ENCODE peak calls at places on chromosomes 2 and 18, in ten cellular contexts. One of them, this sample, is unnamed.

GRCh38 chr2:187547353-187547979 is 6.8 kb downstream of the TFPI start:
- DNase-seq in body of pancreas: no peak
- DNase-seq in heart left ventricle: peak
- DNase-seq in endodermal cell: peak
- DNase-seq in transverse colon: peak
- DNase-seq in MCF 10A: peak
- DNase-seq in MM.1S: no peak
- DNase-seq in upper lobe of left lung: no peak
- DNase-seq in neural progenitor cell: no peak
- DNase-seq in GM23338: no peak
- DNase-seq in this sample: no peak

GRCh38 chr2:220296174-220296573 is 668.7 kb downstream of the SLC4A3 start:
- DNase-seq in body of pancreas: no peak
- DNase-seq in neural progenitor cell: peak
- DNase-seq in GM23338: peak
- DNase-seq in endodermal cell: no peak
- DNase-seq in heart left ventricle: no peak
- DNase-seq in upper lobe of left lung: no peak
- DNase-seq in transverse colon: no peak
- DNase-seq in MCF 10A: no peak
- DNase-seq in MM.1S: no peak
- DNase-seq in this sample: no peak

GRCh38 chr2:127591221-127591923 is 54.6 kb upstream of the GPR17 start:
- DNase-seq in endodermal cell: peak
- DNase-seq in GM23338: peak
- DNase-seq in heart left ventricle: peak
- DNase-seq in body of pancreas: peak
- DNase-seq in upper lobe of left lung: peak
- DNase-seq in MCF 10A: peak
- DNase-seq in transverse colon: peak
- DNase-seq in neural progenitor cell: peak
- DNase-seq in MM.1S: peak
- DNase-seq in this sample: peak

GRCh38 chr2:224802407-224802806 is 86.2 kb upstream of the CCDC195 start:
- DNase-seq in neural progenitor cell: no peak
- DNase-seq in upper lobe of left lung: no peak
- DNase-seq in endodermal cell: peak
- DNase-seq in MM.1S: no peak
- DNase-seq in GM23338: no peak
- DNase-seq in transverse colon: no peak
- DNase-seq in heart left ventricle: no peak
- DNase-seq in body of pancreas: no peak
- DNase-seq in MCF 10A: peak
- DNase-seq in this sample: no peak

GRCh38 chr2:232492236-232492848 is 4.7 kb upstream of the ECEL1 start:
- DNase-seq in MCF 10A: no peak
- DNase-seq in transverse colon: no peak
- DNase-seq in GM23338: no peak
- DNase-seq in neural progenitor cell: no peak
- DNase-seq in body of pancreas: no peak
- DNase-seq in heart left ventricle: no peak
- DNase-seq in MM.1S: no peak
- DNase-seq in endodermal cell: peak
- DNase-seq in upper lobe of left lung: no peak
- DNase-seq in this sample: no peak

GRCh38 chr2:82795446-82795845 is 1663.6 kb downstream of the SUCLG1 start:
- DNase-seq in MCF 10A: peak
- DNase-seq in heart left ventricle: no peak
- DNase-seq in neural progenitor cell: no peak
- DNase-seq in endodermal cell: no peak
- DNase-seq in transverse colon: no peak
- DNase-seq in GM23338: no peak
- DNase-seq in upper lobe of left lung: no peak
- DNase-seq in body of pancreas: no peak
- DNase-seq in MM.1S: no peak
- DNase-seq in this sample: no peak

GRCh38 chr2:62512385-62512784 is 6.4 kb upstream of the TMEM17 start:
- DNase-seq in neural progenitor cell: no peak
- DNase-seq in MCF 10A: no peak
- DNase-seq in GM23338: no peak
- DNase-seq in upper lobe of left lung: no peak
- DNase-seq in endodermal cell: no peak
- DNase-seq in heart left ventricle: no peak
- DNase-seq in body of pancreas: no peak
- DNase-seq in MM.1S: no peak
- DNase-seq in transverse colon: no peak
- DNase-seq in this sample: no peak

GRCh38 chr18:78151948-78152725 is 827.5 kb upstream of the SALL3 start:
- DNase-seq in MCF 10A: no peak
- DNase-seq in transverse colon: no peak
- DNase-seq in neural progenitor cell: no peak
- DNase-seq in upper lobe of left lung: peak
- DNase-seq in GM23338: no peak
- DNase-seq in body of pancreas: no peak
- DNase-seq in heart left ventricle: no peak
- DNase-seq in endodermal cell: no peak
- DNase-seq in MM.1S: no peak
- DNase-seq in this sample: no peak

DNA sequence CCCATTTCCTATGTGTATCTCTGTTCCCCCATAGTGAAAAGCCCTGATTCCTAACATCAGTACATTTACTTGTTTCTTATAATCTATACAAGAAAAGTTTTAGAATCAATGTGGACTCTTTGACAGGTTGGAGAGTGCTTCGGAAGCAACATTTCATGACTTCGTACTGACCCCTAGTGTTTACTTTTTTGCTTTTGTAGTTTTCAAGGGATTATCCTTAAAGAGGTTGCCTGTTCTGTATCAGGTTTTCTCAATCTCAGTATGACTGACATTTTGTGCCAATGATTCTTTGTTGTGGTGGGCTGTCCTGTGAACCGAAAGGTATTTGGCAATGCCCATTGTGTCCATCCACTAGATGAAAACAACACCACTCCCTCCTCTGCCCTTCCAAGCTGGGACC is 43.3 kb upstream of the SERPINB2 start:
- DNase-seq in MCF 10A: peak
- DNase-seq in transverse colon: no peak
- DNase-seq in upper lobe of left lung: no peak
- DNase-seq in heart left ventricle: no peak
- DNase-seq in GM23338: peak
- DNase-seq in endodermal cell: no peak
- DNase-seq in MM.1S: peak
- DNase-seq in neural progenitor cell: peak
- DNase-seq in body of pancreas: no peak
- DNase-seq in this sample: no peak
- TF ChIP-seq CTCF in MCF 10A: peak
- TF ChIP-seq CTCF in transverse colon: peak
- TF ChIP-seq CTCF in upper lobe of left lung: peak
- TF ChIP-seq CTCF in heart left ventricle: peak
- TF ChIP-seq CTCF in GM23338: peak
- TF ChIP-seq CTCF in endodermal cell: peak
- TF ChIP-seq CTCF in MM.1S: peak
- TF ChIP-seq CTCF in neural progenitor cell: peak
- TF ChIP-seq CTCF in body of pancreas: no peak
- TF ChIP-seq CTCF in this sample: no peak

GRCh38 chr2:196318517-196319377 is 147.4 kb upstream of the STK17B start:
- DNase-seq in neural progenitor cell: no peak
- DNase-seq in MM.1S: no peak
- DNase-seq in MCF 10A: no peak
- DNase-seq in upper lobe of left lung: peak
- DNase-seq in endodermal cell: no peak
- DNase-seq in GM23338: no peak
- DNase-seq in transverse colon: no peak
- DNase-seq in body of pancreas: no peak
- DNase-seq in heart left ventricle: peak
- DNase-seq in this sample: no peak

GRCh38 chr2:196328088-196328680 is 156.8 kb upstream of the STK17B start:
- DNase-seq in GM23338: no peak
- DNase-seq in heart left ventricle: no peak
- DNase-seq in transverse colon: no peak
- DNase-seq in upper lobe of left lung: no peak
- DNase-seq in body of pancreas: no peak
- DNase-seq in endodermal cell: no peak
- DNase-seq in MM.1S: no peak
- DNase-seq in neural progenitor cell: no peak
- DNase-seq in MCF 10A: no peak
- DNase-seq in this sample: no peak

GRCh38 chr2:196324212-196324611 is 152.8 kb upstream of the STK17B start:
- DNase-seq in GM23338: no peak
- DNase-seq in endodermal cell: no peak
- DNase-seq in body of pancreas: no peak
- DNase-seq in transverse colon: no peak
- DNase-seq in MM.1S: no peak
- DNase-seq in MCF 10A: no peak
- DNase-seq in neural progenitor cell: no peak
- DNase-seq in upper lobe of left lung: no peak
- DNase-seq in heart left ventricle: no peak
- DNase-seq in this sample: no peak

GRCh38 chr2:196322963-196323810 is 151.8 kb upstream of the STK17B start:
- DNase-seq in GM23338: no peak
- DNase-seq in body of pancreas: no peak
- DNase-seq in heart left ventricle: no peak
- DNase-seq in neural progenitor cell: no peak
- DNase-seq in upper lobe of left lung: no peak
- DNase-seq in MM.1S: no peak
- DNase-seq in endodermal cell: no peak
- DNase-seq in transverse colon: no peak
- DNase-seq in MCF 10A: no peak
- DNase-seq in this sample: no peak
- TF ChIP-seq CTCF in GM23338: no peak
- TF ChIP-seq CTCF in body of pancreas: no peak
- TF ChIP-seq CTCF in heart left ventricle: no peak
- TF ChIP-seq CTCF in neural progenitor cell: no peak
- TF ChIP-seq CTCF in upper lobe of left lung: no peak
- TF ChIP-seq CTCF in MM.1S: no peak
- TF ChIP-seq CTCF in endodermal cell: no peak
- TF ChIP-seq CTCF in transverse colon: no peak
- TF ChIP-seq CTCF in MCF 10A: no peak
- TF ChIP-seq CTCF in this sample: no peak

GRCh38 chr2:181780159-181781081 is 100.1 kb upstream of the NEUROD1 start:
- DNase-seq in neural progenitor cell: no peak
- DNase-seq in MCF 10A: no peak
- DNase-seq in body of pancreas: no peak
- DNase-seq in upper lobe of left lung: no peak
- DNase-seq in transverse colon: peak
- DNase-seq in endodermal cell: no peak
- DNase-seq in GM23338: no peak
- DNase-seq in heart left ventricle: peak
- DNase-seq in MM.1S: no peak
- DNase-seq in this sample: no peak

GRCh38 chr2:181782630-181783029 is 102.3 kb upstream of the NEUROD1 start:
- DNase-seq in endodermal cell: no peak
- DNase-seq in transverse colon: no peak
- DNase-seq in body of pancreas: no peak
- DNase-seq in upper lobe of left lung: no peak
- DNase-seq in GM23338: no peak
- DNase-seq in heart left ventricle: no peak
- DNase-seq in MCF 10A: no peak
- DNase-seq in MM.1S: no peak
- DNase-seq in neural progenitor cell: no peak
- DNase-seq in this sample: no peak

GRCh38 chr2:181778621-181779195 is 98.4 kb upstream of the NEUROD1 start:
- DNase-seq in transverse colon: no peak
- DNase-seq in endodermal cell: no peak
- DNase-seq in GM23338: no peak
- DNase-seq in body of pancreas: no peak
- DNase-seq in MCF 10A: no peak
- DNase-seq in neural progenitor cell: peak
- DNase-seq in MM.1S: no peak
- DNase-seq in heart left ventricle: no peak
- DNase-seq in upper lobe of left lung: no peak
- DNase-seq in this sample: no peak

GRCh38 chr2:181779288-181779871 is 99.1 kb upstream of the NEUROD1 start:
- DNase-seq in upper lobe of left lung: no peak
- DNase-seq in GM23338: no peak
- DNase-seq in body of pancreas: no peak
- DNase-seq in transverse colon: no peak
- DNase-seq in neural progenitor cell: no peak
- DNase-seq in endodermal cell: no peak
- DNase-seq in heart left ventricle: no peak
- DNase-seq in MM.1S: no peak
- DNase-seq in MCF 10A: no peak
- DNase-seq in this sample: no peak

GRCh38 chr2:181781082-181781786 is 100.9 kb upstream of the NEUROD1 start:
- DNase-seq in upper lobe of left lung: no peak
- DNase-seq in transverse colon: peak
- DNase-seq in heart left ventricle: no peak
- DNase-seq in neural progenitor cell: no peak
- DNase-seq in body of pancreas: no peak
- DNase-seq in MM.1S: no peak
- DNase-seq in endodermal cell: no peak
- DNase-seq in MCF 10A: no peak
- DNase-seq in GM23338: peak
- DNase-seq in this sample: no peak
- TF ChIP-seq CTCF in upper lobe of left lung: no peak
- TF ChIP-seq CTCF in transverse colon: peak
- TF ChIP-seq CTCF in heart left ventricle: no peak
- TF ChIP-seq CTCF in neural progenitor cell: no peak
- TF ChIP-seq CTCF in body of pancreas: no peak
- TF ChIP-seq CTCF in MM.1S: no peak
- TF ChIP-seq CTCF in endodermal cell: peak
- TF ChIP-seq CTCF in MCF 10A: no peak
- TF ChIP-seq CTCF in GM23338: no peak
- TF ChIP-seq CTCF in this sample: no peak

GRCh38 chr2:238717084-238717483 is 130.8 kb upstream of the TWIST2 start:
- DNase-seq in MCF 10A: no peak
- DNase-seq in transverse colon: no peak
- DNase-seq in endodermal cell: peak
- DNase-seq in neural progenitor cell: no peak
- DNase-seq in upper lobe of left lung: no peak
- DNase-seq in GM23338: no peak
- DNase-seq in MM.1S: no peak
- DNase-seq in body of pancreas: no peak
- DNase-seq in heart left ventricle: peak
- DNase-seq in this sample: no peak

GRCh38 chr2:238722883-238723282 is 125.0 kb upstream of the TWIST2 start:
- DNase-seq in upper lobe of left lung: peak
- DNase-seq in neural progenitor cell: no peak
- DNase-seq in MM.1S: no peak
- DNase-seq in GM23338: no peak
- DNase-seq in MCF 10A: no peak
- DNase-seq in body of pancreas: no peak
- DNase-seq in endodermal cell: no peak
- DNase-seq in heart left ventricle: no peak
- DNase-seq in transverse colon: no peak
- DNase-seq in this sample: no peak

GRCh38 chr2:238722181-238722580 is 125.7 kb upstream of the TWIST2 start:
- DNase-seq in endodermal cell: no peak
- DNase-seq in body of pancreas: no peak
- DNase-seq in neural progenitor cell: no peak
- DNase-seq in upper lobe of left lung: no peak
- DNase-seq in MM.1S: no peak
- DNase-seq in MCF 10A: no peak
- DNase-seq in heart left ventricle: no peak
- DNase-seq in transverse colon: no peak
- DNase-seq in GM23338: no peak
- DNase-seq in this sample: no peak

GRCh38 chr2:238719641-238720040 is 128.2 kb upstream of the TWIST2 start:
- DNase-seq in body of pancreas: no peak
- DNase-seq in neural progenitor cell: no peak
- DNase-seq in MM.1S: no peak
- DNase-seq in MCF 10A: no peak
- DNase-seq in upper lobe of left lung: peak
- DNase-seq in heart left ventricle: no peak
- DNase-seq in endodermal cell: no peak
- DNase-seq in transverse colon: no peak
- DNase-seq in GM23338: no peak
- DNase-seq in this sample: no peak

DNA sequence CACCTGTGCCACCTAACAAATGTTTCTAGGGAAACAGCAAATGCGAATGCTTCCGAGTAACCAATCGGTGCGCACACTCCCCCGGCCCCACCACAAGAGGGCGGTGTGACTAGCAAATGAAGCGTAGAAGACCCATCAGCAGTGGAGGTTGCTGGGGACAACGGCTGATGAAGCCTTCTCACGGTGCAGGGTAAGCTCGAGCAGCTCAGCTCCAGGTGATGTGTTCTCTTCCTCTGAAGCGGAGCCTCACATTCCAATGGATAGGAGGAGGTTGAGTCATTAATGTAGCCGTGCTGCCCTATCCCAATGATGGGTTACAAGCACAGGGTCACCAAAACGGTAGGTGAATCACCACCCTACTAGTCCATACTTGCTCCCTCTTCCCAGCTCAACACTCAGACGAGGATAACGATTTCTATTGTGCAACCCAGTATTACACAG is 127.6 kb upstream of the TWIST2 start:
- DNase-seq in heart left ventricle: no peak
- DNase-seq in neural progenitor cell: peak
- DNase-seq in body of pancreas: peak
- DNase-seq in upper lobe of left lung: peak
- DNase-seq in MM.1S: peak
- DNase-seq in GM23338: peak
- DNase-seq in transverse colon: peak
- DNase-seq in endodermal cell: peak
- DNase-seq in MCF 10A: peak
- DNase-seq in this sample: no peak
- TF ChIP-seq CTCF in heart left ventricle: peak
- TF ChIP-seq CTCF in neural progenitor cell: peak
- TF ChIP-seq CTCF in body of pancreas: peak
- TF ChIP-seq CTCF in upper lobe of left lung: peak
- TF ChIP-seq CTCF in MM.1S: peak
- TF ChIP-seq CTCF in GM23338: peak
- TF ChIP-seq CTCF in transverse colon: peak
- TF ChIP-seq CTCF in endodermal cell: peak
- TF ChIP-seq CTCF in MCF 10A: peak
- TF ChIP-seq CTCF in this sample: no peak

This sample was measured in activated B cell treated with CpG ODN at 0.5 μM for 24 hours.